ENCODE peak calls at places on chromosomes 5 and 9, in eight cellular contexts. B, W, A, M, U, F, Q and V are unnamed samples.
A peak's percentile ranks its signal among the peaks of the same experiment; 100 is the strongest.

GRCh38 chr5:154467655-154468354 is 10.2 kb downstream of the HAND1 start:
- DNase-seq in B (peak; percentile 91), W (peak; percentile 95), A (peak; percentile 63), M (peak; percentile 58), U (peak; percentile 49), F (peak; percentile 84), Q (peak; percentile 41), V (no peak)

GRCh38 chr9:135422340-135422944 is 57.1 kb upstream of the PPP1R26 start:
- DNase-seq in B (no peak), W (no peak), A (no peak), M (no peak), U (no peak), F (no peak), Q (no peak), V (no peak)

GRCh38 chr9:114051281-114051680 is 26.8 kb downstream of the AMBP start:
- DNase-seq in B (no peak), W (no peak), A (no peak), M (no peak), U (no peak), F (no peak), Q (no peak), V (no peak)

GRCh38 chr5:163756170-163756569 is 250.8 kb downstream of the MAT2B start:
- DNase-seq in B (no peak), W (no peak), A (no peak), M (no peak), U (no peak), F (no peak), Q (no peak), V (no peak)

GRCh38 chr9:125683486-125683885 is 23.5 kb downstream of the MAPKAP1 start:
- DNase-seq in B (no peak), W (no peak), A (no peak), M (no peak), U (no peak), F (no peak), Q (no peak), V (no peak)

GRCh38 chr5:1011226-1011631 is 2.6 kb downstream of the NKD2 start:
- DNase-seq in B (peak; percentile 79), W (peak; percentile 83), A (peak; percentile 49), M (no peak), U (peak; percentile 55), F (peak; percentile 79), Q (no peak), V (no peak)

GRCh38 chr5:180344393-180344999 is 8.6 kb downstream of the GFPT2 start:
- DNase-seq in B (no peak), W (no peak), A (no peak), M (no peak), U (no peak), F (no peak), Q (no peak), V (no peak)

GRCh38 chr9:33649463-33649862 is 125.4 kb downstream of the ANKRD18B start:
- DNase-seq in B (no peak), W (no peak), A (no peak), M (no peak), U (no peak), F (no peak), Q (no peak), V (no peak)

GRCh38 chr5:115258001-115258400 is 4.7 kb downstream of the PGGT1B start:
- DNase-seq in B (no peak), W (no peak), A (no peak), M (no peak), U (no peak), F (no peak), Q (no peak), V (no peak)